ENCODE peak calls at places on chromosomes 5 and 9, in ten cellular contexts. J is sigmoid colon, H is SK-N-SH, N is esophagus muscularis mucosa, B is K562, W is HepG2, X is ovary, S is GM12878, E is tibial nerve, T is A549. Q is an unnamed sample. For H3K4me1, the result is how much of the 10 kb centered on the place peaks cover.

GRCh38 chr5:75734913-75735789 is 17.9 kb upstream of the POC5 start:
- DNase-seq in B (no peak), E (no peak), N (no peak), W (peak), S (peak), J (no peak), T (peak), H (peak), X (no peak), Q (peak)

GRCh38 chr9:69470186-69470977 is 145.4 kb downstream of the ENTREP1 start:
- DNase-seq in E (peak), S (no peak), J (no peak), W (peak), N (no peak), B (no peak), X (no peak), H (no peak), T (peak), Q (peak)

GRCh38 chr5:112228672-112229071 is 190.4 kb downstream of the EPB41L4A start:
- DNase-seq in J (peak), X (peak), W (no peak), T (peak), B (no peak), N (no peak), S (no peak), E (peak), H (no peak), Q (peak)

GRCh38 chr5:138029501-138029900 is 3.4 kb downstream of the FAM13B start:
- DNase-seq in T (no peak), J (no peak), E (no peak), X (no peak), W (no peak), S (no peak), B (no peak), H (no peak), N (no peak), Q (no peak)

GRCh38 chr9:120830151-120830550 is 12.6 kb downstream of the PSMD5 start:
- DNase-seq in J (no peak), E (no peak), S (no peak), X (no peak), B (peak), H (no peak), T (no peak), W (no peak), N (no peak), Q (no peak)

GRCh38 chr5:157265714-157266285 is at the start of gene CYFIP2:
- DNase-seq in S (no peak), J (peak), E (peak), X (peak), T (peak), N (peak), H (peak), B (peak), W (no peak), Q (peak)

GRCh38 chr9:129162497-129162896 is 15.6 kb downstream of the IER5L start:
- DNase-seq in E (no peak), N (no peak), W (no peak), B (no peak), H (peak), S (no peak), X (no peak), T (no peak), J (no peak), Q (no peak)

GRCh38 chr9:133397370-133397769 is 20.4 kb downstream of the REXO4 start:
- DNase-seq in B (no peak), H (no peak), X (no peak), W (no peak), T (no peak), E (no peak), N (no peak), S (no peak), J (no peak), Q (no peak)

GRCh38 chr5:3341446-3342240 is 254.0 kb upstream of the IRX1 start:
- DNase-seq in X (no peak), J (peak), T (no peak), S (no peak), H (no peak), N (no peak), W (no peak), B (no peak), E (no peak), Q (no peak)

GRCh38 chr5:158140120-158140778 is 281.3 kb upstream of the CLINT1 start:
- DNase-seq in J (no peak), E (peak), H (no peak), S (no peak), X (no peak), W (no peak), B (no peak), N (no peak), T (no peak), Q (no peak)

GRCh38 chr9:130912932-130913598 is 16.5 kb upstream of the QRFP start:
- DNase-seq in H (no peak), X (no peak), E (peak), T (no peak), B (peak), W (no peak), N (no peak), J (peak), S (no peak), Q (no peak)

GRCh38 chr5:40679998-40680681 is 425 bp downstream of the PTGER4 start:
- DNase-seq in J (peak), W (no peak), B (no peak), T (no peak), S (no peak), N (no peak), X (no peak), H (peak), E (no peak), Q (no peak)

GRCh38 chr5:63101870-63102269 is 523.3 kb downstream of the LRRC70 start:
- DNase-seq in N (no peak), B (no peak), T (no peak), S (no peak), W (no peak), X (no peak), E (no peak), J (no peak), H (no peak), Q (no peak)

GRCh38 chr9:87567047-87567446 is 69.4 kb downstream of the DAPK1 start:
- DNase-seq in J (no peak), E (no peak), H (peak), W (no peak), T (no peak), B (no peak), S (no peak), N (no peak), X (no peak), Q (peak)

GRCh38 chr5:45411971-45412612 is 284.1 kb downstream of the HCN1 start:
- DNase-seq in N (no peak), J (no peak), E (no peak), T (no peak), B (no peak), S (no peak), H (no peak), W (no peak), X (no peak), Q (no peak)

GRCh38 chr9:124708070-124708469 is 63.0 kb downstream of the NR6A1 start:
- DNase-seq in J (no peak), N (no peak), W (no peak), B (no peak), S (no peak), X (no peak), E (no peak), H (no peak), T (no peak), Q (no peak)

GRCh38 chr5:54063817-54064216 is 246.6 kb downstream of the ARL15 start:
- DNase-seq in N (no peak), E (no peak), T (no peak), X (no peak), W (no peak), B (no peak), J (no peak), H (no peak), S (no peak), Q (no peak)

GRCh38 chr9:130090915-130091314 is 37.2 kb downstream of the GPR107 start:
- DNase-seq in B (no peak), E (no peak), J (no peak), S (no peak), W (no peak), T (no peak), X (no peak), H (no peak), N (no peak), Q (no peak)

GRCh38 chr5:138179277-138179857 is 455 bp downstream of the KIF20A start:
- DNase-seq in H (peak), B (no peak), X (no peak), N (no peak), E (no peak), W (peak), T (peak), J (no peak), S (no peak), Q (no peak)

GRCh38 chr9:96858018-96858573 is 3.8 kb upstream of the ZNF782 start:
- DNase-seq in T (no peak), E (no peak), W (peak), N (no peak), S (no peak), X (no peak), J (no peak), B (peak), H (no peak), Q (no peak)

GRCh38 chr5:160341309-160341874 is 29.0 kb upstream of the CCNJL start:
- DNase-seq in X (no peak), W (no peak), T (no peak), S (no peak), J (peak), E (no peak), B (no peak), H (no peak), N (no peak), Q (no peak)

DNA sequence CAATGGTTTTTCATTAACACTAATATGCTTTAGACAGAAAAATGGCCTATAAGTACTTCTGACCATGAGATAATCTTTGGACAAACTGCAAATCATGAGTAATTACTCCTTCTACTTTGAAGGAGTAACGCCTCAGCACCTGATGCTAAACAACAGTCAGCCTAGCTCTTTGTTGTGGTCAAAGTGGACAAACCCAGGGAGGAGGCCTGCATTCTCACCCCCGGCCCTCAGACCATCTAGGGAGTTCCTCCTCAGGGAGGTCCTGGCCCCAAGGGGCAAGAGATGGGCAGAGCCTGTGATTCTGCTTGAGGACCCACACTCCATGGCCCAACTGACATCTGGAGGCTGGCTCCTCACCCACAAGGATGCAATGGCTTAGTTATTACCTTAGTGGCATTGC is 48.2 kb upstream of the ANGPTL2 start:
- DNase-seq in S (peak), H (no peak), E (no peak), J (peak), T (no peak), B (no peak), X (peak), W (no peak), N (no peak), Q (peak)
- H3K27ac ChIP-seq in S (no peak), H (no peak), E (no peak), J (no peak), T (no peak), B (no peak), X (no peak), W (no peak), N (no peak), Q (no peak)

DNA sequence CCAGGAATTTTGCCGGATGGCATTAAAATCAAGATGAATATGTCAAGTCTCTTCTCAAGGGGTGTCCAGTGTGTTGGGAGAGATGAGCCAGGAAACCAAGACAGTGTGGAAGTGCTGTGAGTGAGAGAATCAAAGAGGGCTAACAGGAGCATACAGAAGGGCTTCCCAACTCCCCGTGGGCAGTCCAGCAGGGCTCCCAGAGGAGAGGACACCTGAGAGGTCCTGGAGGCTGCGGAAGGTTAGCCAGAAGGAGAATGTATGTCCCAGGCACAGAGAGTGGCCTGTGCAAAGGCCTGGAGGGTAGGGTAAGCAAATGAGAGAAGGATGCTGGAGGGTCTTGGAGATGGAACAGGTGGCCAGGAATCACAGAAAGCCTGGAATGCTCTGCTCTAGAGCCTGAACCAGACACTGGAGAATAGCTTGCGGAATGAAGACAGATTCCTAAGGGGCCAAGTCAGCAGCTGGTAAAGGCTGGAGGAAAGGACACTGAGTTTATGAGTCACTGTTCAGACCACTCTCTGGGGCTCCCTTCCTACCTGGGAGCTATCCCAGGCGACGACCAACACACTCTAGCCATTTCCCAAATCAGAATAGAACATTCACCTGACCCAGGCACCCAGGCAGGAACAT is 59.4 kb downstream of the SLC22A5 start:
- DNase-seq in X (no peak), T (peak), S (no peak), W (no peak), B (no peak), J (no peak), H (no peak), N (no peak), E (no peak), Q (no peak)
- TF ChIP-seq EP300 in X (no peak), T (no peak), S (no peak), W (no peak), B (no peak), J (no peak), H (no peak), N (no peak), E (no peak), Q (no peak)

GRCh38 chr9:76191493-76191892 is 202.7 kb downstream of the RFK start:
- DNase-seq in W (no peak), B (no peak), S (no peak), T (no peak), H (no peak), N (peak), J (no peak), X (no peak), E (no peak), Q (no peak)
- H3K4me1 ChIP-seq in W (under half), B (under half), S (under half), T (under half), H (under half), N (under half), J (under half), X (under half), E (under half), Q (under half)

DNA sequence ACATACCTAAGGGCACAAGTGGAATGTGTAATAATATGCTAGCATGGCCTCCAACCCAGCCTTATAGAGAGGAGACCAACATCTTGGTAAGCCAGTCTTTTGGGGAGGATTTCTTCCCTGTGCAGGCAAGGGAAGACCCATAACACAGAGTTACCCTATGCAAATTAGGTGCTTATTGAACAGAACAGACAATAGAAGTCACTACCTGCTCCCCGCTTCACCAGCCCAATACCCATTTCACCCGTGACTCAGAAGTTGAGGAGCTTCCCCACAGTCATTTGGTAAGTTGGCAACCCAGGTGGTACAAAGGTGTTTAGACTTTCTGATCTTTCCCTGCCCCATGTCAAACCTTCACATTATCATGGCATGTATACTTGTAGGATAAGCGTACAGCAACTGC is 44.6 kb downstream of the AOPEP start:
- DNase-seq in W (no peak), T (no peak), E (no peak), S (no peak), B (no peak), H (no peak), X (no peak), N (no peak), J (no peak), Q (no peak)
- H3K27ac ChIP-seq in W (no peak), T (no peak), E (no peak), S (no peak), B (no peak), H (no peak), X (no peak), N (no peak), J (no peak), Q (no peak)

Q was measured in stomach.